ENCODE peak calls at places on chromosome 9, in nine cellular contexts. R, D, S, K, L, J, H, Y and B are unnamed samples.

GRCh38 chr9:94927762-94928158 is 201.3 kb downstream of the AOPEP start:
- DNase-seq in R (no peak), D (no peak), S (no peak), K (no peak), L (no peak), J (no peak), H (no peak), Y (no peak), B (no peak)

GRCh38 chr9:37969130-37969529 is 65.2 kb upstream of the SLC25A51 start:
- DNase-seq in R (no peak), D (no peak), S (no peak), K (no peak), L (no peak), J (peak; percentile 65), H (no peak), Y (no peak), B (no peak)

GRCh38 chr9:132094314-132094791 is 14.7 kb upstream of the MED27 start:
- DNase-seq in R (no peak), D (no peak), S (no peak), K (no peak), L (no peak), J (no peak), H (no peak), Y (no peak), B (no peak)

GRCh38 chr9:33168941-33169544 is 1.9 kb upstream of the B4GALT1 start:
- DNase-seq in R (no peak), D (no peak), S (no peak), K (no peak), L (no peak), J (no peak), H (no peak), Y (no peak), B (no peak)

GRCh38 chr9:131739988-131740648 is at the start of gene RAPGEF1:
- DNase-seq in R (peak; percentile 91), D (no peak), S (peak; percentile 57), K (peak; percentile 96), L (peak; percentile 64), J (peak; percentile 70), H (peak; percentile 83), Y (peak; percentile 97), B (peak; percentile 37)

GRCh38 chr9:70563437-70564204 is 149.2 kb upstream of the KLF9 start:
- DNase-seq in R (peak; percentile 42), D (no peak), S (no peak), K (no peak), L (peak; percentile 44), J (no peak), H (peak; percentile 61), Y (peak; percentile 20), B (no peak)

GRCh38 chr9:21801683-21802417 is 586 bp upstream of the MTAP start:
- DNase-seq in R (peak; percentile 81), D (no peak), S (peak; percentile 43), K (peak; percentile 82), L (no peak), J (peak; percentile 82), H (no peak), Y (no peak), B (peak; percentile 43)

GRCh38 chr9:126329476-126330275 is 3.0 kb downstream of the MVB12B start:
- DNase-seq in R (no peak), D (no peak), S (no peak), K (no peak), L (no peak), J (no peak), H (no peak), Y (no peak), B (no peak)

GRCh38 chr9:128106940-128107259 is 20.6 kb downstream of the PTGES2 start:
- DNase-seq in R (no peak), D (no peak), S (no peak), K (no peak), L (no peak), J (no peak), H (no peak), Y (no peak), B (no peak)

GRCh38 chr9:83920469-83920941 is 727 bp downstream of the KIF27 start:
- DNase-seq in R (no peak), D (peak; percentile 40), S (peak; percentile 26), K (peak; percentile 62), L (no peak), J (peak; percentile 54), H (no peak), Y (no peak), B (peak; percentile 76)

GRCh38 chr9:16361939-16362338 is 508.5 kb downstream of the BNC2 start:
- DNase-seq in R (no peak), D (no peak), S (no peak), K (no peak), L (no peak), J (no peak), H (no peak), Y (no peak), B (no peak)

GRCh38 chr9:79572032-79572890 is 496 bp downstream of the TLE4 start:
- DNase-seq in R (peak; percentile 81), D (no peak), S (peak; percentile 55), K (peak; percentile 39), L (peak; percentile 12), J (peak; percentile 32), H (no peak), Y (peak; percentile 66), B (no peak)

GRCh38 chr9:88555581-88555980 is 20.6 kb downstream of the NXNL2 start:
- DNase-seq in R (no peak), D (no peak), S (no peak), K (no peak), L (no peak), J (no peak), H (no peak), Y (no peak), B (no peak)

GRCh38 chr9:86614871-86615849 is 260.9 kb upstream of the TUT7 start:
- DNase-seq in R (peak; percentile 40), D (no peak), S (no peak), K (peak; percentile 30), L (no peak), J (no peak), H (no peak), Y (no peak), B (no peak)

GRCh38 chr9:35364817-35365585 is 124.9 kb upstream of the RUSC2 start:
- DNase-seq in R (no peak), D (no peak), S (no peak), K (no peak), L (no peak), J (no peak), H (no peak), Y (no peak), B (no peak)

GRCh38 chr9:3962467-3962866 is 337.4 kb downstream of the GLIS3 start:
- DNase-seq in R (peak; percentile 17), D (no peak), S (no peak), K (no peak), L (no peak), J (peak; percentile 12), H (no peak), Y (no peak), B (no peak)